ENCODE peak calls at places on chromosomes 7 and 10, in seven cellular contexts. Q, M, X, Z, K, E and I are unnamed samples.

GRCh38 chr7:139183878-139184338 is 47.1 kb upstream of the UBN2 start:
- DNase-seq in X (no peak), K (no peak), M (peak), E (no peak), Q (no peak), Z (no peak), I (no peak)

GRCh38 chr7:7918736-7919448 is 49.7 kb upstream of the GLCCI1 start:
- DNase-seq in M (no peak), X (no peak), Q (no peak), E (no peak), Z (no peak), K (no peak), I (no peak)

GRCh38 chr7:21041252-21041651 is 254.6 kb upstream of the SP8 start:
- DNase-seq in M (no peak), E (no peak), Z (no peak), Q (no peak), K (no peak), X (no peak), I (no peak)

GRCh38 chr7:2139004-2139652 is 93.6 kb downstream of the MAD1L1 start:
- DNase-seq in E (no peak), Q (no peak), Z (no peak), M (no peak), X (no peak), K (no peak), I (no peak)

GRCh38 chr7:30348083-30348560 is 63.7 kb downstream of the ZNRF2 start:
- DNase-seq in Z (no peak), K (no peak), E (no peak), X (no peak), M (peak), Q (peak), I (no peak)

GRCh38 chr7:43123457-43123856 is 11.0 kb downstream of the HECW1 start:
- DNase-seq in M (no peak), E (no peak), Z (no peak), K (no peak), Q (no peak), X (no peak), I (no peak)

GRCh38 chr10:633279-634245 is 55.9 kb downstream of the DIP2C start:
- DNase-seq in K (no peak), Z (no peak), X (peak), Q (no peak), E (peak), M (no peak), I (no peak)

GRCh38 chr10:58642283-58642682 is 129.6 kb downstream of the BICC1 start:
- DNase-seq in Q (no peak), Z (no peak), K (no peak), M (no peak), E (no peak), X (no peak), I (no peak)

GRCh38 chr10:102778781-102779180 is 35.0 kb downstream of the WBP1L start:
- DNase-seq in Q (no peak), K (no peak), X (no peak), M (no peak), E (no peak), Z (no peak), I (peak)

GRCh38 chr10:102777696-102778530 is 34.2 kb downstream of the WBP1L start:
- DNase-seq in M (no peak), X (no peak), K (no peak), Q (no peak), Z (no peak), E (no peak), I (no peak)

GRCh38 chr10:102775973-102776669 is 32.4 kb downstream of the WBP1L start:
- DNase-seq in Q (no peak), X (peak), E (peak), Z (peak), K (peak), M (peak), I (peak)

GRCh38 chr10:102775201-102775972 is 31.6 kb downstream of the WBP1L start:
- DNase-seq in Q (no peak), Z (peak), M (no peak), E (no peak), X (no peak), K (peak), I (peak)

DNA sequence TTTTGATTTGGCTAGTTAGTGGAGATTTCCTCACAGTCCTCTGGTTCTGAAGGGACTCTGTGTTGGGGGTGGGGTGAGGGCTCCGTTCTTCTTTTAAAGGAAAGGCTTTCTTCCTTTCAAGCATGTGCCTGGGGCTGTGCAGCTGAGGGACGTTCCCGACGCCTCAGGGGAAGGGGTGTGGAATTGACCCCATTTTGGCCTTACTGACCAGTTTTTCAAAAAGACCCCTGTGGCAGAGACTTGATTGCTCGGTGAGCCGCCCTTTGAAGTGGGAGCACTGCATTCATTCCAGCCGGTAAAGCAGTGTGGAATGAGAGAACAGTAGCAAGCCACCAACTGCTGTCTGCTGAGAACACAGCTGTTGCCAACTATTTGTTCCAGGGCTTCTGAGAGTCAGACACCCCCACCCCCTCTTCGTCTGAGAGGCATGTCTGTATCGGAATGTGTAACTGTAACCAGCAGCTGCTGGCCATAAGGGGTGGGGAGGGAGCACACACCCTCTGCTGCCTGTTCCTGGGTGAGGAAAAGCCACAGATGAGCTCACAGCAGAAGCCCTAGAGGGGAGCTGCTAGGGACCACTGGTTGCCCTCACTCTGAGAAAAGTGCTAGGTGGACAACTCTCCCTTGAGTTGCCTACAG is 33.1 kb downstream of the WBP1L start:
- DNase-seq in X (peak), K (peak), Q (no peak), E (peak), M (peak), Z (peak), I (peak)
- TF ChIP-seq EP300 in X (no peak), K (peak), Q (no peak), E (peak), M (no peak), Z (peak), I (peak)

GRCh38 chr10:46091834-46092522 is 45.9 kb upstream of the MSMB start:
- DNase-seq in K (no peak), E (no peak), X (no peak), Z (no peak), M (no peak), Q (no peak), I (no peak)
- H3K27ac ChIP-seq in K (no peak), E (no peak), X (no peak), Z (no peak), M (no peak), Q (no peak), I (no peak)

GRCh38 chr7:5213286-5213645 is 23.2 kb downstream of the WIPI2 start:
- DNase-seq in K (no peak), Z (no peak), Q (no peak), M (no peak), E (no peak), X (no peak), I (no peak)
- TF ChIP-seq EP300 in K (no peak), Z (no peak), Q (no peak), M (no peak), E (no peak), X (no peak), I (no peak)

GRCh38 chr10:21517134-21517982 is 8.1 kb downstream of the SKIDA1 start:
- DNase-seq in X (peak), K (no peak), Q (peak), Z (no peak), E (peak), M (peak), I (peak)
- H3K27ac ChIP-seq in X (peak), K (peak), Q (peak), Z (peak), E (peak), M (no peak), I (peak)

GRCh38 chr10:70109064-70109729 is 23.4 kb downstream of the AIFM2 start:
- DNase-seq in M (no peak), X (no peak), Z (no peak), K (no peak), E (no peak), Q (no peak), I (no peak)
- TF ChIP-seq EP300 in M (no peak), X (no peak), Z (no peak), K (no peak), E (no peak), Q (no peak), I (no peak)